ENCODE peak calls at places on chromosomes 1 and 21, in six cellular contexts. D, G, Q, U, H and O are unnamed samples.

GRCh38 chr1:113872219-113872934 is 865 bp upstream of the PTPN22 start:
- DNase-seq in H (no peak), G (no peak), D (no peak), Q (no peak), U (no peak), O (no peak)

GRCh38 chr1:7783178-7783711 is 846 bp upstream of the PER3 start:
- DNase-seq in G (peak), H (peak), Q (peak), D (peak), U (peak), O (peak)

GRCh38 chr1:211738709-211739301 is 63.4 kb upstream of the NEK2 start:
- DNase-seq in D (no peak), G (peak), H (no peak), Q (no peak), U (no peak), O (no peak)

GRCh38 chr21:44439211-44439600 is 16.1 kb upstream of the LRRC3 start:
- DNase-seq in H (no peak), G (no peak), U (no peak), Q (no peak), D (no peak), O (no peak)

GRCh38 chr1:215198021-215198420 is 115.5 kb downstream of the KCNK2 start:
- DNase-seq in D (no peak), H (no peak), G (no peak), Q (no peak), U (no peak), O (no peak)

GRCh38 chr1:20729155-20729931 is 3.2 kb downstream of the SH2D5 start:
- DNase-seq in U (no peak), D (no peak), H (no peak), Q (no peak), G (no peak), O (peak)

GRCh38 chr1:107862064-107862463 is 102.9 kb downstream of the VAV3 start:
- DNase-seq in Q (no peak), D (no peak), G (no peak), U (no peak), H (no peak), O (no peak)

GRCh38 chr21:35378881-35379280 is 329.8 kb upstream of the RUNX1 start:
- DNase-seq in D (no peak), Q (no peak), G (no peak), U (no peak), H (no peak), O (no peak)

GRCh38 chr21:44618909-44619308 is 7.0 kb downstream of the KRTAP10-8 start:
- DNase-seq in U (no peak), Q (no peak), H (no peak), D (no peak), G (no peak), O (no peak)

GRCh38 chr1:158248122-158248521 is 6.1 kb upstream of the CD1A start:
- DNase-seq in Q (no peak), H (no peak), D (peak), G (no peak), U (no peak), O (no peak)

GRCh38 chr1:25137521-25138395 is 94.5 kb downstream of the SYF2 start:
- DNase-seq in H (no peak), G (no peak), Q (no peak), U (no peak), D (no peak), O (no peak)

GRCh38 chr1:51115714-51116404 is 13.8 kb downstream of the C1orf185 start:
- DNase-seq in H (no peak), D (no peak), U (no peak), Q (no peak), G (no peak), O (no peak)

GRCh38 chr1:63662846-63663245 is 69.6 kb downstream of the PGM1 start:
- DNase-seq in U (no peak), H (no peak), D (no peak), G (peak), Q (no peak), O (no peak)

GRCh38 chr21:28793043-28793442 is 199.6 kb downstream of the LTN1 start:
- DNase-seq in H (no peak), D (no peak), Q (no peak), G (peak), U (no peak), O (no peak)

DNA sequence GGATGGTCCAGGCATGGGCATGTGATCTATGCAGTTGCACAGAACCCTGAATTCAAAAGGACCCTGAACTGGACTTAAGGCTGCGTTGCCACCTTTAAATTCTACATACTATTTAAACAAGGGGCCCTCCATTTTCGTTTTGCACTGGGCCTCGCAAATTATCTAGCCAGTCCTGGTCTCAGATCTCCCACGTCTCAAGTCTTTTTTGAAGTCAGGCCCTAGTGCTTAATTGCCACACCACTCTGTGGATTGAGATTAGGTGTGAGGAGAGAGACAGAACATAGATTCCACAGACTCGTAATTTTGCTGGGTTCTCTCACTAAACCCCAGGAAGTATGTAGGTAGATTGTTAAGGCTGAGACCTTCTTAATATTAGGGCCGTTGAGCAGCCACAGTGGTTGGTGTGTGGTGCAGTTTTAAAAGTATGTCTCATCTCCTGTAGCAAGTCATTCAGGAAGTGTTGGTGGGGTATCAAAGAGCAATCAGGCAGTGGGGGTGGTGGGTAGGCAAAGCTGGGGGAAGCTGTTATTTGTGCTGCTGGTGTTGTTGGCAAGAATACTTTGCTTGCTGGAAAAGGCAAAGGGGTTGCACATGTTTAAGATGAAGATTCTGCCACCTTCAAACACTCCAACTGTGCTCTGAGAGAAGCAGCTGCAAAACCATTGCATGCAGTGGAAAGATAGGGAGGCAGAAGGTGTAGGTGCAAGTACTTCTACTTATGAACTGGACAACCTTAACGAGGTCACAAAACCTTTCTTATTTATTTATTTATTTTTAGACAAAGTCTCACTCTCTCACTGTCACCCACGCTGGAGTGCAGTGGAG is 11.2 kb downstream of the CD84 start:
- DNase-seq in D (no peak), U (no peak), G (no peak), Q (no peak), H (no peak), O (no peak)
- H3K27ac ChIP-seq in D (no peak), U (no peak), G (no peak), Q (peak), H (no peak), O (peak)

GRCh38 chr1:10776206-10776905 is 20.1 kb downstream of the CASZ1 start:
- DNase-seq in U (no peak), Q (peak), D (no peak), G (no peak), H (peak), O (peak)
- H3K27ac ChIP-seq in U (no peak), Q (peak), D (no peak), G (no peak), H (no peak), O (no peak)

DNA sequence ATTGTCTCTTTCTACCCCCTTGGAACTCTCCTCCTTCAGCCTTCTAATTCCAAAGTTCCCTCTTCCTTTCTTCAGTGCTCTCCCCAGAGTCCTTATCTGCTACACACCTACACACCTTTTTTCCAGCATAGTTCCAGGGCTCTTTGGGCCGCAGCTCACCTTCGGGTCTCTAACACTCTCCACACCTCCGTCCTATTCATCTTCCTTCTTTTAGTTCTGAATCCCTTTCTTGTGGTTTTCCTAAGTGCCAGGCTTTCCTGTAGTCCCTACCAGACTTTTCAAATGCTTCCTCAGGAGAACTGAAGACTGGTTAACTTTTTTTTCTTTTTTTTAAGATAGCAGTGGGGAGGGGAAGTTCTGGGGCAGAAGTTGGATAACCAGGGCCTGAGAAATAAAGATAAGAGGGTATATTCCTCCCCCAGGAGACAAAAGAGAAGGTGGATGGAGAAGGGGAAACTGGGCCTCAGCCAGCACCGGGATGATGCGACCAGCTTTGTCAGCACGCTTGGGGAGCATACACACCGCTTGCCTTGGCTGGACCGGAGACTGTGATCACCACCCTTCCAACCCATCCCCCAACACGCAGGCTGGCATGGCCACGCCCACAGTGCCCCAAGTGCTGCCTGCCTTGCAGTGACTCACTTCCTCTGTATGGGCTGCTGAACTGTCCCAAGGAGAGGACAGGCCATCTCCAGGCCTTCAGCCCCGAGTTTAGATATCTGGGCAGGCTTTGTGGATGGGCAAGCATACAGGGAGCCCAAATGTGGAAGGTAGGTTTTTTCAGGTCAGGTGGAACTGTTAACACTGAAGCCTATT is 2.5 kb upstream of the CERS2 start:
- DNase-seq in Q (peak), D (peak), H (peak), G (no peak), U (peak), O (peak)
- H3K27ac ChIP-seq in Q (peak), D (peak), H (peak), G (peak), U (peak), O (peak)

GRCh38 chr1:27655151-27655929 is 16.7 kb downstream of the IFI6 start:
- DNase-seq in Q (no peak), U (no peak), D (no peak), H (no peak), G (no peak), O (no peak)
- H3K27ac ChIP-seq in Q (peak), U (peak), D (peak), H (peak), G (no peak), O (peak)

GRCh38 chr1:67190942-67191341 is 24.7 kb downstream of the IL23R start:
- DNase-seq in D (no peak), U (no peak), H (no peak), Q (no peak), G (no peak), O (no peak)

GRCh38 chr1:67191668-67192520 is 25.6 kb downstream of the IL23R start:
- DNase-seq in D (no peak), Q (no peak), G (peak), U (no peak), H (no peak), O (no peak)

GRCh38 chr1:67190410-67190809 is 24.2 kb downstream of the IL23R start:
- DNase-seq in U (no peak), Q (no peak), H (no peak), G (no peak), D (no peak), O (no peak)

GRCh38 chr1:67188137-67188536 is 21.9 kb downstream of the IL23R start:
- DNase-seq in U (no peak), G (no peak), D (no peak), Q (no peak), H (no peak), O (no peak)

DNA sequence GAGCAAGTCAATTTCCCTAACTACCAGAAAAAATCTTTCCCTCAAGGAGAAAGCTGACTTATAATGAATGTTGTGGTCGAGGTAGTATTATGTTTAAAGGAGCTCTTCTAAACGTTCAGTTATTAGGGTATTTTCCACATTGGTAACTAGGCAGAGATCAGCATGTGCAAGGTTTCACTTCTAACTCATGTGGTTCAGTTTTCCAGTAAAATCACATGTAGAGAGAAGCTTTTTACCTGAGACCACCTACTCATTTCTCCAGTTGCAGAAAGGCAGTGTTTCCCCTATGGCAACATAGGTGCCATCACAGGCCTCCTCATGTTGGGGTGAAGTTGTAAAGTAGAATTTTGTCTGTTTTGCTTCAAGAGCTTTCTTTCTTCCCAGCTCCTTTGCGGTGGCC is 23.7 kb downstream of the IL23R start:
- DNase-seq in H (no peak), D (no peak), Q (no peak), U (no peak), G (no peak), O (no peak)
- H3K27ac ChIP-seq in H (no peak), D (no peak), Q (no peak), U (no peak), G (no peak), O (no peak)

DNA sequence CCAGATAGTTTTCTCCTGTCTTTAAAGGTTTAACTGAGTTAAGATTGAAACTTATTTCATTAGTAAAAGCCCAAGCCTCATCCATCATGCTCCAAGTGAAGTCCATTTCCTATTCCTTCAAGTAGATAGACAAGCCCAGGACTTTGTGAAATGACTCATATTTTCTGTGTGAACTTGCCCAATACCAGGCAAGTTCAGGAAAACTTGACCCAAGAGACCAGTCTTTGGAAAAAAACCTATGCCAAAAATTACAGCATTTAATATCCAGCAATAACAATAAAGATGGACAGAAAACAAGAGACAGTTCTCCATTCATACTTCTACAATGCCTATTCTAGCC is 405 bp upstream of the RAB29 start:
- DNase-seq in H (no peak), D (no peak), G (peak), U (no peak), Q (no peak), O (no peak)
- H3K27ac ChIP-seq in H (peak), D (peak), G (peak), U (peak), Q (peak), O (peak)

GRCh38 chr1:1847501-1848289 is 43.2 kb downstream of the GNB1 start:
- DNase-seq in U (no peak), Q (no peak), D (no peak), G (no peak), H (no peak), O (no peak)
- H3K27ac ChIP-seq in U (peak), Q (peak), D (no peak), G (no peak), H (peak), O (no peak)